ENCODE peak calls at places on chromosomes 5 and 9, in ten cellular contexts. E is HCT116; X is ovary; U is small intestine; B is tibial nerve; M is CD8-positive, alpha-beta T cell; G is aorta; D is H1; J is gastrocnemius medialis; S is kidney. K is an unnamed sample.

GRCh38 chr5:72046106-72046505 is 61.2 kb upstream of the MAP1B start:
- DNase-seq in E (no peak), X (no peak), U (no peak), B (no peak), M (no peak), G (no peak), D (no peak), J (no peak), S (no peak), K (no peak)

GRCh38 chr5:179986328-179986727 is 78.6 kb upstream of the TBC1D9B start:
- DNase-seq in E (no peak), X (no peak), U (peak; percentile 13), B (no peak), M (no peak), G (no peak), D (no peak), J (no peak), S (no peak), K (no peak)

GRCh38 chr5:37777472-37778135 is 62.2 kb downstream of the GDNF start:
- DNase-seq in E (no peak), X (no peak), U (no peak), B (no peak), M (no peak), G (no peak), D (no peak), J (no peak), S (no peak), K (no peak)

GRCh38 chr9:135474915-135475314 is 4.7 kb upstream of the PPP1R26 start:
- DNase-seq in E (peak; percentile 19), X (no peak), U (no peak), B (no peak), M (no peak), G (no peak), D (no peak), J (no peak), S (peak; percentile 76), K (no peak)

GRCh38 chr9:97940233-97940632 is 2.3 kb upstream of the HEMGN start:
- DNase-seq in E (no peak), X (no peak), U (no peak), B (no peak), M (no peak), G (no peak), D (no peak), J (no peak), S (no peak), K (no peak)

GRCh38 chr5:218457-219289 is 553 bp downstream of the SDHA start:
- DNase-seq in E (no peak), X (peak; percentile 41), U (peak; percentile 51), B (no peak), M (no peak), G (no peak), D (no peak), J (peak; percentile 49), S (peak; percentile 86), K (peak; percentile 60)

GRCh38 chr5:69285448-69286116 is 47.0 kb downstream of the CCDC125 start:
- DNase-seq in E (no peak), X (no peak), U (no peak), B (no peak), M (no peak), G (no peak), D (no peak), J (peak; percentile 29), S (no peak), K (no peak)

GRCh38 chr9:18753904-18754303 is 279.1 kb downstream of the SAXO1 start:
- DNase-seq in E (no peak), X (no peak), U (no peak), B (no peak), M (no peak), G (no peak), D (no peak), J (no peak), S (no peak), K (no peak)

GRCh38 chr9:128715436-128715750 is 8.5 kb downstream of the ZDHHC12 start:
- DNase-seq in E (no peak), X (no peak), U (no peak), B (no peak), M (no peak), G (peak; percentile 23), D (no peak), J (no peak), S (peak; percentile 49), K (no peak)

GRCh38 chr5:53334431-53334941 is 145.9 kb upstream of the FST start:
- DNase-seq in E (no peak), X (no peak), U (no peak), B (no peak), M (no peak), G (no peak), D (no peak), J (no peak), S (no peak), K (no peak)

GRCh38 chr9:34499101-34499500 is 23.7 kb downstream of the ENHO start:
- DNase-seq in E (no peak), X (no peak), U (no peak), B (no peak), M (no peak), G (no peak), D (no peak), J (no peak), S (no peak), K (no peak)

GRCh38 chr5:176810084-176810597 is at the start of gene UNC5A:
- DNase-seq in E (peak; percentile 63), X (no peak), U (no peak), B (no peak), M (peak; percentile 42), G (no peak), D (no peak), J (no peak), S (no peak), K (peak; percentile 27)

GRCh38 chr5:158022393-158022792 is 163.4 kb upstream of the CLINT1 start:
- DNase-seq in E (no peak), X (no peak), U (no peak), B (no peak), M (no peak), G (no peak), D (no peak), J (no peak), S (no peak), K (no peak)

GRCh38 chr9:130442746-130443455 is 1.9 kb upstream of the ASS1 start:
- DNase-seq in E (no peak), X (no peak), U (no peak), B (no peak), M (no peak), G (no peak), D (no peak), J (no peak), S (no peak), K (no peak)

GRCh38 chr5:15611008-15611407 is 111.0 kb downstream of the FBXL7 start:
- DNase-seq in E (no peak), X (no peak), U (no peak), B (no peak), M (no peak), G (no peak), D (no peak), J (no peak), S (no peak), K (no peak)

GRCh38 chr9:34125681-34126206 is 754 bp downstream of the DCAF12 start:
- DNase-seq in E (no peak), X (no peak), U (peak; percentile 28), B (no peak), M (no peak), G (no peak), D (no peak), J (no peak), S (no peak), K (no peak)

GRCh38 chr9:105205787-105206511 is 38.5 kb upstream of the SLC44A1 start:
- DNase-seq in E (no peak), X (peak; percentile 77), U (no peak), B (peak; percentile 91), M (no peak), G (peak; percentile 79), D (no peak), J (peak; percentile 78), S (no peak), K (no peak)

GRCh38 chr5:142065273-142065672 is 43.3 kb upstream of the NDFIP1 start:
- DNase-seq in E (no peak), X (no peak), U (no peak), B (no peak), M (no peak), G (peak; percentile 68), D (no peak), J (no peak), S (no peak), K (no peak)

GRCh38 chr9:20111173-20111843 is 322.5 kb upstream of the SLC24A2 start:
- DNase-seq in E (no peak), X (no peak), U (no peak), B (no peak), M (no peak), G (no peak), D (no peak), J (no peak), S (no peak), K (no peak)
- H3K4me3 ChIP-seq in E (no peak overlapping the region), X (no peak overlapping the region), U (no peak overlapping the region), B (no peak overlapping the region), M (no peak overlapping the region), G (no peak overlapping the region), D (no peak overlapping the region), J (no peak overlapping the region), S (no peak overlapping the region), K (no peak overlapping the region)

GRCh38 chr5:28516657-28517175 is 1478.3 kb upstream of the CDH9 start:
- DNase-seq in E (no peak), X (no peak), U (no peak), B (no peak), M (no peak), G (no peak), D (no peak), J (no peak), S (no peak), K (no peak)
- H3K27ac ChIP-seq in E (no peak overlapping the region), X (no peak overlapping the region), U (no peak overlapping the region), B (no peak overlapping the region), M (no peak overlapping the region), G (no peak overlapping the region), D (no peak overlapping the region), J (no peak overlapping the region), S (no peak overlapping the region), K (no peak overlapping the region)

DNA sequence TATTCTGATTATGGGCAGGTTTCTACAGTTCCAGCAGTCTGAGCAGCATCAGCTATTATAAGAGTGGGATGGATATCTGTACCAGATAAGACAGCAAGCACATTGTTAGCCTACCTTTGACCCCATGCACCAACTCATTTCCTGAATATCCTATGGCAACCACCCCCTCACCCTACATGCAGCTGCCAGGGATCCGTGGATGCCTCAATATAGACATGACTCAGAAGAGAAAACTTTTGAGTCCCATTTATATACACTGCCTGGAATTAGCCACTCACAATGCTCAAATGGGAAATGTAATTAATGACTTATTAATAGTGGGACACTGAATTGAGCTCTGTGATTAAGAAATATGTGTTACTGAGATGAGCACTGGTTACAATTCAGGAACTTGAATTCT is 124.4 kb downstream of the SSBP2 start:
- DNase-seq in E (peak; percentile 36), X (no peak), U (peak; percentile 70), B (no peak), M (no peak), G (no peak), D (no peak), J (peak; percentile 11), S (no peak), K (no peak)
- H3K36me3 ChIP-seq in E (no peaks in the 10 kb centered on the region), X (no peaks in the 10 kb centered on the region), U (no peaks in the 10 kb centered on the region), B (peaks cover 7% of the 10 kb centered on the region), M (no peaks in the 10 kb centered on the region), G (no peaks in the 10 kb centered on the region), D (no peaks in the 10 kb centered on the region), J (no peaks in the 10 kb centered on the region), S (no peaks in the 10 kb centered on the region), K (no peaks in the 10 kb centered on the region)

DNA sequence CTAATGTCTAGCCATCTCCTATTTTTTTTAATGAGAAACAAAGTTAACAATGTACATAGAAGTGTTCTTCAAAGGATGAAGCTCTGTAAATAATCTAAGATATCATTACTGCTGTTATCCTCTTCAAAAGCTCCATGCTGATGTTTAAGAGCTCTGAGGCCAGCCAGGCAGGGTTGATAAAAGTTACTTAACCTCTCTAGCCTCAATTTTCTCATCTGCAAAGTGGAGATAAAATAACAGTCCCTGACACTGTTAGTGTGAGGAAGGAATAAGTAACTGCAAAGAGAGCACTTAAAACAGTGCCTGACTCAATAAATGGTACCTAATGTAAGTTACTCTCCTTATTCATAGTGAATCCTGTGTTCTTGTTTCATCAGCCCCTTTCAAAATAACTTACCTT is 60.1 kb downstream of the LHFPL2 start:
- DNase-seq in E (no peak), X (no peak), U (no peak), B (no peak), M (no peak), G (no peak), D (no peak), J (no peak), S (no peak), K (no peak)
- H3K4me3 ChIP-seq in E (no peak overlapping the region), X (no peak overlapping the region), U (no peak overlapping the region), B (no peak overlapping the region), M (no peak overlapping the region), G (no peak overlapping the region), D (no peak overlapping the region), J (no peak overlapping the region), S (no peak overlapping the region), K (no peak overlapping the region)